ENCODE peak calls at places on chromosomes 6 and 20, in five cellular contexts. One of them, this sample, is unnamed.

GRCh38 chr6:11317885-11318771 is 85.7 kb upstream of the NEDD9 start:
- DNase-seq in activated naive CD8-positive, alpha-beta T cell treated with anti-CD3 and anti-CD28 coated beads for 36 hours: peak
- DNase-seq in stimulated activated CD4-positive, alpha-beta T cell treated with anti-CD3 and anti-CD28 coated beads, Interleukin-1b, Interleukin-23, amount 100 ng/mL, for 24 hours: peak
- DNase-seq in choroid plexus epithelial cell: peak
- DNase-seq in CD8-positive, alpha-beta memory T cell: peak
- DNase-seq in this sample: peak

GRCh38 chr6:132053523-132053922 is 102.4 kb upstream of the CCN2 start:
- DNase-seq in choroid plexus epithelial cell: peak
- DNase-seq in activated naive CD8-positive, alpha-beta T cell treated with anti-CD3 and anti-CD28 coated beads for 36 hours: no peak
- DNase-seq in CD8-positive, alpha-beta memory T cell: no peak
- DNase-seq in stimulated activated CD4-positive, alpha-beta T cell treated with anti-CD3 and anti-CD28 coated beads, Interleukin-1b, Interleukin-23, amount 100 ng/mL, for 24 hours: no peak
- DNase-seq in this sample: no peak

GRCh38 chr6:155604991-155605390 is 149.4 kb upstream of the NOX3 start:
- DNase-seq in choroid plexus epithelial cell: no peak
- DNase-seq in activated naive CD8-positive, alpha-beta T cell treated with anti-CD3 and anti-CD28 coated beads for 36 hours: no peak
- DNase-seq in CD8-positive, alpha-beta memory T cell: no peak
- DNase-seq in stimulated activated CD4-positive, alpha-beta T cell treated with anti-CD3 and anti-CD28 coated beads, Interleukin-1b, Interleukin-23, amount 100 ng/mL, for 24 hours: no peak
- DNase-seq in this sample: peak

GRCh38 chr6:15595461-15596173 is 67.2 kb downstream of the DTNBP1 start:
- DNase-seq in activated naive CD8-positive, alpha-beta T cell treated with anti-CD3 and anti-CD28 coated beads for 36 hours: no peak
- DNase-seq in choroid plexus epithelial cell: peak
- DNase-seq in stimulated activated CD4-positive, alpha-beta T cell treated with anti-CD3 and anti-CD28 coated beads, Interleukin-1b, Interleukin-23, amount 100 ng/mL, for 24 hours: no peak
- DNase-seq in CD8-positive, alpha-beta memory T cell: no peak
- DNase-seq in this sample: peak

GRCh38 chr6:38701551-38701950 is 1.4 kb downstream of the GLO1 start:
- DNase-seq in stimulated activated CD4-positive, alpha-beta T cell treated with anti-CD3 and anti-CD28 coated beads, Interleukin-1b, Interleukin-23, amount 100 ng/mL, for 24 hours: no peak
- DNase-seq in activated naive CD8-positive, alpha-beta T cell treated with anti-CD3 and anti-CD28 coated beads for 36 hours: no peak
- DNase-seq in choroid plexus epithelial cell: no peak
- DNase-seq in CD8-positive, alpha-beta memory T cell: no peak
- DNase-seq in this sample: no peak

GRCh38 chr20:39855799-39856198 is 833.2 kb downstream of the MAFB start:
- DNase-seq in activated naive CD8-positive, alpha-beta T cell treated with anti-CD3 and anti-CD28 coated beads for 36 hours: no peak
- DNase-seq in CD8-positive, alpha-beta memory T cell: no peak
- DNase-seq in stimulated activated CD4-positive, alpha-beta T cell treated with anti-CD3 and anti-CD28 coated beads, Interleukin-1b, Interleukin-23, amount 100 ng/mL, for 24 hours: no peak
- DNase-seq in choroid plexus epithelial cell: peak
- DNase-seq in this sample: peak

GRCh38 chr6:42460892-42461291 is 9.2 kb upstream of the TRERF1 start:
- DNase-seq in stimulated activated CD4-positive, alpha-beta T cell treated with anti-CD3 and anti-CD28 coated beads, Interleukin-1b, Interleukin-23, amount 100 ng/mL, for 24 hours: no peak
- DNase-seq in CD8-positive, alpha-beta memory T cell: no peak
- DNase-seq in choroid plexus epithelial cell: peak
- DNase-seq in activated naive CD8-positive, alpha-beta T cell treated with anti-CD3 and anti-CD28 coated beads for 36 hours: no peak
- DNase-seq in this sample: no peak

GRCh38 chr6:129631070-129631469 is 78.9 kb downstream of the ARHGAP18 start:
- DNase-seq in choroid plexus epithelial cell: no peak
- DNase-seq in CD8-positive, alpha-beta memory T cell: no peak
- DNase-seq in stimulated activated CD4-positive, alpha-beta T cell treated with anti-CD3 and anti-CD28 coated beads, Interleukin-1b, Interleukin-23, amount 100 ng/mL, for 24 hours: no peak
- DNase-seq in activated naive CD8-positive, alpha-beta T cell treated with anti-CD3 and anti-CD28 coated beads for 36 hours: no peak
- DNase-seq in this sample: no peak

GRCh38 chr6:20153194-20153593 is 59.1 kb downstream of the MBOAT1 start:
- DNase-seq in activated naive CD8-positive, alpha-beta T cell treated with anti-CD3 and anti-CD28 coated beads for 36 hours: no peak
- DNase-seq in stimulated activated CD4-positive, alpha-beta T cell treated with anti-CD3 and anti-CD28 coated beads, Interleukin-1b, Interleukin-23, amount 100 ng/mL, for 24 hours: no peak
- DNase-seq in choroid plexus epithelial cell: no peak
- DNase-seq in CD8-positive, alpha-beta memory T cell: no peak
- DNase-seq in this sample: no peak

GRCh38 chr6:85580878-85581267 is 12.8 kb downstream of the SNX14 start:
- DNase-seq in stimulated activated CD4-positive, alpha-beta T cell treated with anti-CD3 and anti-CD28 coated beads, Interleukin-1b, Interleukin-23, amount 100 ng/mL, for 24 hours: no peak
- DNase-seq in choroid plexus epithelial cell: peak
- DNase-seq in activated naive CD8-positive, alpha-beta T cell treated with anti-CD3 and anti-CD28 coated beads for 36 hours: no peak
- DNase-seq in CD8-positive, alpha-beta memory T cell: no peak
- DNase-seq in this sample: peak

GRCh38 chr20:1484438-1485120 is 6.6 kb downstream of the SIRPB2 start:
- DNase-seq in CD8-positive, alpha-beta memory T cell: no peak
- DNase-seq in stimulated activated CD4-positive, alpha-beta T cell treated with anti-CD3 and anti-CD28 coated beads, Interleukin-1b, Interleukin-23, amount 100 ng/mL, for 24 hours: no peak
- DNase-seq in activated naive CD8-positive, alpha-beta T cell treated with anti-CD3 and anti-CD28 coated beads for 36 hours: no peak
- DNase-seq in choroid plexus epithelial cell: no peak
- DNase-seq in this sample: peak

GRCh38 chr6:164069352-164070022 is 655.0 kb downstream of the QKI start:
- DNase-seq in activated naive CD8-positive, alpha-beta T cell treated with anti-CD3 and anti-CD28 coated beads for 36 hours: no peak
- DNase-seq in stimulated activated CD4-positive, alpha-beta T cell treated with anti-CD3 and anti-CD28 coated beads, Interleukin-1b, Interleukin-23, amount 100 ng/mL, for 24 hours: no peak
- DNase-seq in choroid plexus epithelial cell: peak
- DNase-seq in CD8-positive, alpha-beta memory T cell: no peak
- DNase-seq in this sample: peak

GRCh38 chr20:34110025-34111013 is 1.7 kb downstream of the EIF2S2 start:
- DNase-seq in stimulated activated CD4-positive, alpha-beta T cell treated with anti-CD3 and anti-CD28 coated beads, Interleukin-1b, Interleukin-23, amount 100 ng/mL, for 24 hours: no peak
- DNase-seq in CD8-positive, alpha-beta memory T cell: no peak
- DNase-seq in choroid plexus epithelial cell: peak
- DNase-seq in activated naive CD8-positive, alpha-beta T cell treated with anti-CD3 and anti-CD28 coated beads for 36 hours: no peak
- DNase-seq in this sample: peak

GRCh38 chr6:113576310-113576709 is 280.8 kb upstream of the MARCKS start:
- DNase-seq in activated naive CD8-positive, alpha-beta T cell treated with anti-CD3 and anti-CD28 coated beads for 36 hours: no peak
- DNase-seq in choroid plexus epithelial cell: no peak
- DNase-seq in stimulated activated CD4-positive, alpha-beta T cell treated with anti-CD3 and anti-CD28 coated beads, Interleukin-1b, Interleukin-23, amount 100 ng/mL, for 24 hours: no peak
- DNase-seq in CD8-positive, alpha-beta memory T cell: no peak
- DNase-seq in this sample: no peak

GRCh38 chr6:91678679-91679078 is 1091.8 kb upstream of the MAP3K7 start:
- DNase-seq in activated naive CD8-positive, alpha-beta T cell treated with anti-CD3 and anti-CD28 coated beads for 36 hours: no peak
- DNase-seq in CD8-positive, alpha-beta memory T cell: no peak
- DNase-seq in stimulated activated CD4-positive, alpha-beta T cell treated with anti-CD3 and anti-CD28 coated beads, Interleukin-1b, Interleukin-23, amount 100 ng/mL, for 24 hours: no peak
- DNase-seq in choroid plexus epithelial cell: no peak
- DNase-seq in this sample: no peak

GRCh38 chr6:143157146-143157545 is 96.5 kb downstream of the AIG1 start:
- DNase-seq in CD8-positive, alpha-beta memory T cell: no peak
- DNase-seq in choroid plexus epithelial cell: no peak
- DNase-seq in activated naive CD8-positive, alpha-beta T cell treated with anti-CD3 and anti-CD28 coated beads for 36 hours: no peak
- DNase-seq in stimulated activated CD4-positive, alpha-beta T cell treated with anti-CD3 and anti-CD28 coated beads, Interleukin-1b, Interleukin-23, amount 100 ng/mL, for 24 hours: no peak
- DNase-seq in this sample: no peak

GRCh38 chr6:40693767-40694166 is 106.6 kb upstream of the LRFN2 start:
- DNase-seq in CD8-positive, alpha-beta memory T cell: no peak
- DNase-seq in choroid plexus epithelial cell: no peak
- DNase-seq in activated naive CD8-positive, alpha-beta T cell treated with anti-CD3 and anti-CD28 coated beads for 36 hours: no peak
- DNase-seq in stimulated activated CD4-positive, alpha-beta T cell treated with anti-CD3 and anti-CD28 coated beads, Interleukin-1b, Interleukin-23, amount 100 ng/mL, for 24 hours: no peak
- DNase-seq in this sample: no peak

GRCh38 chr6:46983007-46983411 is 59.1 kb downstream of the ADGRF1 start:
- DNase-seq in stimulated activated CD4-positive, alpha-beta T cell treated with anti-CD3 and anti-CD28 coated beads, Interleukin-1b, Interleukin-23, amount 100 ng/mL, for 24 hours: no peak
- DNase-seq in choroid plexus epithelial cell: no peak
- DNase-seq in CD8-positive, alpha-beta memory T cell: no peak
- DNase-seq in activated naive CD8-positive, alpha-beta T cell treated with anti-CD3 and anti-CD28 coated beads for 36 hours: no peak
- DNase-seq in this sample: peak

GRCh38 chr6:3751730-3752537 is 421 bp upstream of the PXDC1 start:
- DNase-seq in stimulated activated CD4-positive, alpha-beta T cell treated with anti-CD3 and anti-CD28 coated beads, Interleukin-1b, Interleukin-23, amount 100 ng/mL, for 24 hours: peak
- DNase-seq in activated naive CD8-positive, alpha-beta T cell treated with anti-CD3 and anti-CD28 coated beads for 36 hours: peak
- DNase-seq in CD8-positive, alpha-beta memory T cell: peak
- DNase-seq in choroid plexus epithelial cell: peak
- DNase-seq in this sample: peak

GRCh38 chr6:34462561-34462971 is 3.3 kb upstream of the PACSIN1 start:
- DNase-seq in choroid plexus epithelial cell: peak
- DNase-seq in stimulated activated CD4-positive, alpha-beta T cell treated with anti-CD3 and anti-CD28 coated beads, Interleukin-1b, Interleukin-23, amount 100 ng/mL, for 24 hours: no peak
- DNase-seq in CD8-positive, alpha-beta memory T cell: no peak
- DNase-seq in activated naive CD8-positive, alpha-beta T cell treated with anti-CD3 and anti-CD28 coated beads for 36 hours: no peak
- DNase-seq in this sample: peak

GRCh38 chr6:154485784-154486183 is 24.7 kb downstream of the CNKSR3 start:
- DNase-seq in CD8-positive, alpha-beta memory T cell: no peak
- DNase-seq in choroid plexus epithelial cell: no peak
- DNase-seq in stimulated activated CD4-positive, alpha-beta T cell treated with anti-CD3 and anti-CD28 coated beads, Interleukin-1b, Interleukin-23, amount 100 ng/mL, for 24 hours: no peak
- DNase-seq in activated naive CD8-positive, alpha-beta T cell treated with anti-CD3 and anti-CD28 coated beads for 36 hours: no peak
- DNase-seq in this sample: no peak

GRCh38 chr20:9689041-9689440 is 149.8 kb downstream of the PAK5 start:
- DNase-seq in stimulated activated CD4-positive, alpha-beta T cell treated with anti-CD3 and anti-CD28 coated beads, Interleukin-1b, Interleukin-23, amount 100 ng/mL, for 24 hours: no peak
- DNase-seq in choroid plexus epithelial cell: no peak
- DNase-seq in activated naive CD8-positive, alpha-beta T cell treated with anti-CD3 and anti-CD28 coated beads for 36 hours: no peak
- DNase-seq in CD8-positive, alpha-beta memory T cell: no peak
- DNase-seq in this sample: no peak

GRCh38 chr6:138869343-138869742 is 73.5 kb downstream of the ECT2L start:
- DNase-seq in activated naive CD8-positive, alpha-beta T cell treated with anti-CD3 and anti-CD28 coated beads for 36 hours: no peak
- DNase-seq in CD8-positive, alpha-beta memory T cell: no peak
- DNase-seq in choroid plexus epithelial cell: peak
- DNase-seq in stimulated activated CD4-positive, alpha-beta T cell treated with anti-CD3 and anti-CD28 coated beads, Interleukin-1b, Interleukin-23, amount 100 ng/mL, for 24 hours: no peak
- DNase-seq in this sample: no peak

GRCh38 chr6:132414332-132414731 is 13.1 kb upstream of the MOXD1 start:
- DNase-seq in stimulated activated CD4-positive, alpha-beta T cell treated with anti-CD3 and anti-CD28 coated beads, Interleukin-1b, Interleukin-23, amount 100 ng/mL, for 24 hours: no peak
- DNase-seq in CD8-positive, alpha-beta memory T cell: no peak
- DNase-seq in choroid plexus epithelial cell: no peak
- DNase-seq in activated naive CD8-positive, alpha-beta T cell treated with anti-CD3 and anti-CD28 coated beads for 36 hours: no peak
- DNase-seq in this sample: no peak

GRCh38 chr6:165231177-165231576 is 78.2 kb downstream of the C6orf118 start:
- DNase-seq in choroid plexus epithelial cell: no peak
- DNase-seq in activated naive CD8-positive, alpha-beta T cell treated with anti-CD3 and anti-CD28 coated beads for 36 hours: no peak
- DNase-seq in CD8-positive, alpha-beta memory T cell: no peak
- DNase-seq in stimulated activated CD4-positive, alpha-beta T cell treated with anti-CD3 and anti-CD28 coated beads, Interleukin-1b, Interleukin-23, amount 100 ng/mL, for 24 hours: no peak
- DNase-seq in this sample: no peak

GRCh38 chr20:44113642-44113945 is 73.4 kb downstream of the JPH2 start:
- DNase-seq in CD8-positive, alpha-beta memory T cell: no peak
- DNase-seq in stimulated activated CD4-positive, alpha-beta T cell treated with anti-CD3 and anti-CD28 coated beads, Interleukin-1b, Interleukin-23, amount 100 ng/mL, for 24 hours: no peak
- DNase-seq in activated naive CD8-positive, alpha-beta T cell treated with anti-CD3 and anti-CD28 coated beads for 36 hours: no peak
- DNase-seq in choroid plexus epithelial cell: no peak
- DNase-seq in this sample: no peak

GRCh38 chr20:62117658-62118057 is 4.6 kb upstream of the LSM14B start:
- DNase-seq in choroid plexus epithelial cell: no peak
- DNase-seq in stimulated activated CD4-positive, alpha-beta T cell treated with anti-CD3 and anti-CD28 coated beads, Interleukin-1b, Interleukin-23, amount 100 ng/mL, for 24 hours: no peak
- DNase-seq in CD8-positive, alpha-beta memory T cell: peak
- DNase-seq in activated naive CD8-positive, alpha-beta T cell treated with anti-CD3 and anti-CD28 coated beads for 36 hours: peak
- DNase-seq in this sample: no peak

GRCh38 chr6:37552267-37552666 is 52.6 kb upstream of the CCDC167 start:
- DNase-seq in activated naive CD8-positive, alpha-beta T cell treated with anti-CD3 and anti-CD28 coated beads for 36 hours: no peak
- DNase-seq in stimulated activated CD4-positive, alpha-beta T cell treated with anti-CD3 and anti-CD28 coated beads, Interleukin-1b, Interleukin-23, amount 100 ng/mL, for 24 hours: no peak
- DNase-seq in choroid plexus epithelial cell: no peak
- DNase-seq in CD8-positive, alpha-beta memory T cell: no peak
- DNase-seq in this sample: no peak

GRCh38 chr6:96760153-96760687 is 77.1 kb downstream of the GPR63 start:
- DNase-seq in choroid plexus epithelial cell: no peak
- DNase-seq in stimulated activated CD4-positive, alpha-beta T cell treated with anti-CD3 and anti-CD28 coated beads, Interleukin-1b, Interleukin-23, amount 100 ng/mL, for 24 hours: no peak
- DNase-seq in CD8-positive, alpha-beta memory T cell: no peak
- DNase-seq in activated naive CD8-positive, alpha-beta T cell treated with anti-CD3 and anti-CD28 coated beads for 36 hours: no peak
- DNase-seq in this sample: no peak

GRCh38 chr6:19325335-19325789 is 511.8 kb upstream of the ID4 start:
- DNase-seq in stimulated activated CD4-positive, alpha-beta T cell treated with anti-CD3 and anti-CD28 coated beads, Interleukin-1b, Interleukin-23, amount 100 ng/mL, for 24 hours: no peak
- DNase-seq in CD8-positive, alpha-beta memory T cell: no peak
- DNase-seq in choroid plexus epithelial cell: no peak
- DNase-seq in activated naive CD8-positive, alpha-beta T cell treated with anti-CD3 and anti-CD28 coated beads for 36 hours: no peak
- DNase-seq in this sample: no peak

GRCh38 chr6:78995946-78996345 is 82.1 kb downstream of the PHIP start:
- DNase-seq in stimulated activated CD4-positive, alpha-beta T cell treated with anti-CD3 and anti-CD28 coated beads, Interleukin-1b, Interleukin-23, amount 100 ng/mL, for 24 hours: no peak
- DNase-seq in CD8-positive, alpha-beta memory T cell: no peak
- DNase-seq in choroid plexus epithelial cell: peak
- DNase-seq in activated naive CD8-positive, alpha-beta T cell treated with anti-CD3 and anti-CD28 coated beads for 36 hours: no peak
- DNase-seq in this sample: peak

GRCh38 chr6:142246960-142247359 is 54.8 kb upstream of the ADGRG6 start:
- DNase-seq in choroid plexus epithelial cell: no peak
- DNase-seq in stimulated activated CD4-positive, alpha-beta T cell treated with anti-CD3 and anti-CD28 coated beads, Interleukin-1b, Interleukin-23, amount 100 ng/mL, for 24 hours: no peak
- DNase-seq in CD8-positive, alpha-beta memory T cell: no peak
- DNase-seq in activated naive CD8-positive, alpha-beta T cell treated with anti-CD3 and anti-CD28 coated beads for 36 hours: no peak
- DNase-seq in this sample: no peak

GRCh38 chr6:12545837-12546658 is 170.5 kb upstream of the PHACTR1 start:
- DNase-seq in choroid plexus epithelial cell: peak
- DNase-seq in CD8-positive, alpha-beta memory T cell: no peak
- DNase-seq in stimulated activated CD4-positive, alpha-beta T cell treated with anti-CD3 and anti-CD28 coated beads, Interleukin-1b, Interleukin-23, amount 100 ng/mL, for 24 hours: no peak
- DNase-seq in activated naive CD8-positive, alpha-beta T cell treated with anti-CD3 and anti-CD28 coated beads for 36 hours: no peak
- DNase-seq in this sample: peak

GRCh38 chr6:11078266-11078665 is 15.4 kb upstream of the SMIM13 start:
- DNase-seq in stimulated activated CD4-positive, alpha-beta T cell treated with anti-CD3 and anti-CD28 coated beads, Interleukin-1b, Interleukin-23, amount 100 ng/mL, for 24 hours: no peak
- DNase-seq in CD8-positive, alpha-beta memory T cell: no peak
- DNase-seq in activated naive CD8-positive, alpha-beta T cell treated with anti-CD3 and anti-CD28 coated beads for 36 hours: no peak
- DNase-seq in choroid plexus epithelial cell: no peak
- DNase-seq in this sample: no peak

GRCh38 chr20:59666586-59666985 is 62.2 kb downstream of the PHACTR3 start:
- DNase-seq in choroid plexus epithelial cell: no peak
- DNase-seq in CD8-positive, alpha-beta memory T cell: no peak
- DNase-seq in stimulated activated CD4-positive, alpha-beta T cell treated with anti-CD3 and anti-CD28 coated beads, Interleukin-1b, Interleukin-23, amount 100 ng/mL, for 24 hours: no peak
- DNase-seq in activated naive CD8-positive, alpha-beta T cell treated with anti-CD3 and anti-CD28 coated beads for 36 hours: no peak
- DNase-seq in this sample: no peak

GRCh38 chr20:35620818-35621559 is 5.4 kb downstream of the SPAG4 start:
- DNase-seq in stimulated activated CD4-positive, alpha-beta T cell treated with anti-CD3 and anti-CD28 coated beads, Interleukin-1b, Interleukin-23, amount 100 ng/mL, for 24 hours: no peak
- DNase-seq in activated naive CD8-positive, alpha-beta T cell treated with anti-CD3 and anti-CD28 coated beads for 36 hours: no peak
- DNase-seq in choroid plexus epithelial cell: no peak
- DNase-seq in CD8-positive, alpha-beta memory T cell: no peak
- DNase-seq in this sample: no peak

GRCh38 chr20:12947691-12948090 is 61.1 kb upstream of the SPTLC3 start:
- DNase-seq in stimulated activated CD4-positive, alpha-beta T cell treated with anti-CD3 and anti-CD28 coated beads, Interleukin-1b, Interleukin-23, amount 100 ng/mL, for 24 hours: no peak
- DNase-seq in choroid plexus epithelial cell: no peak
- DNase-seq in activated naive CD8-positive, alpha-beta T cell treated with anti-CD3 and anti-CD28 coated beads for 36 hours: no peak
- DNase-seq in CD8-positive, alpha-beta memory T cell: no peak
- DNase-seq in this sample: no peak

GRCh38 chr20:58875541-58876134 is 23.1 kb downstream of the GNAS start:
- DNase-seq in CD8-positive, alpha-beta memory T cell: no peak
- DNase-seq in choroid plexus epithelial cell: no peak
- DNase-seq in stimulated activated CD4-positive, alpha-beta T cell treated with anti-CD3 and anti-CD28 coated beads, Interleukin-1b, Interleukin-23, amount 100 ng/mL, for 24 hours: no peak
- DNase-seq in activated naive CD8-positive, alpha-beta T cell treated with anti-CD3 and anti-CD28 coated beads for 36 hours: no peak
- DNase-seq in this sample: no peak